ENCODE peak calls at places on chromosomes 2 and 18, in ten cellular contexts. Y is HCT116; I is GM06990; Z is Caki2; E is tibial artery; K is colonic mucosa; M is Karpas-422; O is sciatic nerve; G is H54; U is effector CD4-positive, alpha-beta T cell. Q is an unnamed sample.

GRCh38 chr18:65788373-65788772 is 37.6 kb downstream of the CDH7 start:
- DNase-seq in Y (no peak), E (no peak), M (no peak), K (peak), I (no peak), G (no peak), O (no peak), Z (peak), U (no peak), Q (no peak)

GRCh38 chr2:100831831-100832230 is 11.9 kb downstream of the NPAS2 start:
- DNase-seq in I (no peak), O (no peak), G (no peak), Y (no peak), Z (no peak), M (no peak), E (no peak), K (no peak), U (no peak), Q (no peak)

GRCh38 chr2:70301344-70302194 is at the start of gene FAM136A:
- DNase-seq in Z (peak), M (peak), G (peak), U (peak), O (peak), Y (peak), K (peak), I (peak), E (peak), Q (no peak)

GRCh38 chr2:85537600-85538506 is 1.1 kb upstream of the MAT2A start:
- DNase-seq in Z (peak), K (peak), Y (no peak), I (peak), G (no peak), E (peak), M (peak), U (no peak), O (peak), Q (no peak)

GRCh38 chr18:73270919-73271318 is 403.1 kb upstream of the NETO1 start:
- DNase-seq in K (no peak), G (no peak), Z (no peak), E (no peak), I (no peak), U (no peak), M (no peak), O (no peak), Y (no peak), Q (no peak)

GRCh38 chr2:121530210-121530562 is 494 bp upstream of the RNU4ATAC start:
- DNase-seq in G (peak), O (peak), I (peak), U (no peak), K (no peak), Z (peak), E (peak), Y (peak), M (no peak), Q (no peak)

GRCh38 chr18:23662309-23663263 is at the start of gene ANKRD29:
- DNase-seq in G (peak), M (no peak), I (peak), Y (no peak), U (peak), K (peak), E (no peak), Z (no peak), O (peak), Q (no peak)

GRCh38 chr2:34998726-34999125 is 1356.9 kb upstream of the CRIM1 start:
- DNase-seq in U (no peak), Z (no peak), K (no peak), Y (no peak), I (no peak), G (no peak), O (no peak), M (no peak), E (no peak), Q (no peak)

GRCh38 chr18:49725809-49726514 is 87.4 kb downstream of the ACAA2 start:
- DNase-seq in K (no peak), E (peak), O (peak), M (no peak), Z (peak), U (no peak), I (no peak), Y (peak), G (peak), Q (no peak)

GRCh38 chr2:110860620-110861019 is 128.2 kb downstream of the ACOXL start:
- DNase-seq in U (no peak), E (no peak), Y (no peak), I (no peak), Z (no peak), M (no peak), G (no peak), K (no peak), O (peak), Q (no peak)

GRCh38 chr2:110853516-110853915 is 121.1 kb downstream of the ACOXL start:
- DNase-seq in Y (peak), O (peak), G (peak), E (no peak), K (peak), M (peak), Z (peak), U (peak), I (no peak), Q (no peak)

GRCh38 chr2:119641562-119642258 is 37.3 kb upstream of the TMEM177 start:
- DNase-seq in U (peak), O (peak), G (peak), M (peak), Y (peak), Z (peak), I (peak), K (peak), E (peak), Q (no peak)

GRCh38 chr18:45324489-45325111 is 290.7 kb upstream of the SLC14A2 start:
- DNase-seq in E (peak), U (no peak), Y (no peak), O (peak), G (no peak), K (peak), I (no peak), M (no peak), Z (peak), Q (no peak)

GRCh38 chr18:12657849-12658829 is at the start of gene SPIRE1:
- DNase-seq in Z (peak), G (peak), M (peak), Y (no peak), U (peak), K (peak), O (peak), E (peak), I (peak), Q (no peak)

GRCh38 chr2:190881480-190882326 is 1.1 kb downstream of the GLS start:
- DNase-seq in Z (peak), U (peak), M (peak), O (peak), E (peak), I (peak), K (peak), G (peak), Y (peak), Q (no peak)

GRCh38 chr2:191376981-191377629 is 131.9 kb downstream of the MYO1B start:
- DNase-seq in O (peak), I (no peak), K (peak), Y (peak), E (peak), M (no peak), U (no peak), Z (peak), G (peak), Q (peak)

GRCh38 chr18:23802817-23803216 is 113.6 kb downstream of the LAMA3 start:
- DNase-seq in Z (no peak), G (no peak), K (no peak), O (no peak), E (no peak), M (no peak), I (no peak), U (no peak), Y (no peak), Q (no peak)

GRCh38 chr2:19369341-19369955 is 11.0 kb upstream of the OSR1 start:
- DNase-seq in E (peak), Z (peak), O (no peak), G (no peak), U (no peak), I (no peak), K (no peak), Y (peak), M (no peak), Q (no peak)

GRCh38 chr18:27750014-27750413 is 426.9 kb downstream of the CDH2 start:
- DNase-seq in K (peak), G (peak), O (no peak), Z (peak), I (no peak), E (no peak), Y (peak), M (peak), U (no peak), Q (peak)

GRCh38 chr2:113111823-113112287 is 15.5 kb upstream of the IL1RN start:
- DNase-seq in E (no peak), O (no peak), G (no peak), U (no peak), Y (no peak), K (no peak), M (no peak), Z (no peak), I (no peak), Q (no peak)

GRCh38 chr2:44964704-44965343 is 23.3 kb downstream of the SIX3 start:
- DNase-seq in K (no peak), O (no peak), Y (no peak), G (no peak), U (no peak), E (no peak), M (peak), Z (no peak), I (no peak), Q (no peak)

GRCh38 chr2:41836944-41837343 is 210.9 kb upstream of the PKDCC start:
- DNase-seq in U (peak), G (no peak), Y (peak), O (no peak), Z (peak), E (no peak), M (peak), I (no peak), K (peak), Q (peak)

GRCh38 chr2:64654063-64654811 is 524 bp upstream of the SERTAD2 start:
- DNase-seq in M (peak), U (peak), I (no peak), K (peak), Z (no peak), Y (peak), E (peak), O (peak), G (peak), Q (no peak)

GRCh38 chr18:58544616-58545337 is 84.1 kb downstream of the ALPK2 start:
- DNase-seq in K (no peak), E (no peak), M (no peak), G (no peak), Y (no peak), Z (no peak), U (no peak), O (no peak), I (peak), Q (no peak)

GRCh38 chr2:100142393-100142792 is at the start of gene AFF3:
- DNase-seq in E (peak), Y (no peak), K (no peak), M (peak), G (no peak), U (no peak), I (peak), Z (no peak), O (no peak), Q (no peak)

GRCh38 chr2:47519604-47520301 is 116.8 kb downstream of the MSH2 start:
- DNase-seq in K (no peak), E (no peak), M (no peak), Y (no peak), U (no peak), I (no peak), G (no peak), Z (no peak), O (no peak), Q (no peak)

GRCh38 chr2:104758199-104758620 is 95.7 kb upstream of the POU3F3 start:
- DNase-seq in M (no peak), Y (no peak), K (no peak), Z (peak), O (no peak), I (no peak), U (no peak), E (no peak), G (no peak), Q (no peak)

GRCh38 chr2:135694711-135695110 is 46.9 kb upstream of the UBXN4 start:
- DNase-seq in O (no peak), Y (no peak), G (no peak), I (no peak), E (no peak), M (no peak), U (no peak), K (no peak), Z (no peak), Q (no peak)

GRCh38 chr2:24721470-24721869 is 71.7 kb downstream of the PTRHD1 start:
- DNase-seq in Y (no peak), M (no peak), Z (peak), E (peak), I (no peak), U (no peak), G (no peak), O (peak), K (peak), Q (no peak)

Q was measured in SK-N-MC.